ENCODE peak calls at places on chromosome 15, in four cellular contexts. P is A673, M is H4, J is astrocyte of the spinal cord. B is an unnamed sample.

GRCh38 chr15:74901612-74902063 is 5.0 kb downstream of the FAM219B start:
- DNase-seq in M (no peak), J (peak; percentile 63), P (peak; percentile 73), B (peak; percentile 27)

GRCh38 chr15:66943456-66944095 is 121.8 kb upstream of the SMAD3 start:
- DNase-seq in M (no peak), P (no peak), J (no peak), B (no peak)

GRCh38 chr15:45087513-45087912 is 26.5 kb downstream of the DUOX2 start:
- DNase-seq in J (no peak), P (no peak), M (no peak), B (no peak)

GRCh38 chr15:38768970-38769369 is 204.4 kb upstream of the RASGRP1 start:
- DNase-seq in P (no peak), M (peak; percentile 25), J (peak; percentile 40), B (no peak)

GRCh38 chr15:71746719-71747118 is 63.6 kb upstream of the NR2E3 start:
- DNase-seq in J (no peak), M (no peak), P (no peak), B (no peak)

GRCh38 chr15:36126194-36126593 is 453.2 kb upstream of the CDIN1 start:
- DNase-seq in P (no peak), M (no peak), J (no peak), B (no peak)

GRCh38 chr15:53158995-53159394 is 368.9 kb upstream of the ONECUT1 start:
- DNase-seq in M (no peak), P (no peak), J (no peak), B (no peak)

GRCh38 chr15:66226736-66227135 is 26.8 kb downstream of the MEGF11 start:
- DNase-seq in J (no peak), P (no peak), M (no peak), B (no peak)

GRCh38 chr15:61605343-61605742 is 376.2 kb upstream of the RORA start:
- DNase-seq in J (no peak), M (no peak), P (no peak), B (no peak)

GRCh38 chr15:64912379-64912778 is 677 bp downstream of the ANKDD1A start:
- DNase-seq in P (no peak), M (no peak), J (no peak), B (no peak)

GRCh38 chr15:82231233-82231632 is 31.3 kb downstream of the EFL1 start:
- DNase-seq in M (no peak), P (no peak), J (no peak), B (no peak)

GRCh38 chr15:95106781-95107180 is 875.4 kb downstream of the MCTP2 start:
- DNase-seq in P (no peak), J (no peak), M (no peak), B (no peak)

GRCh38 chr15:89576417-89576773 is 1.1 kb downstream of the TICRR start:
- DNase-seq in M (no peak), P (peak; percentile 7), J (peak; percentile 9), B (no peak)